ENCODE peak calls at places on chromosome 21, in five cellular contexts. U, P, C, I and J are unnamed samples.

GRCh38 chr21:27219068-27219467 is 252.2 kb upstream of the ADAMTS5 start:
- DNase-seq in U (peak; percentile 64), P (peak; percentile 26), C (no peak), I (no peak), J (no peak)

GRCh38 chr21:14285147-14285546 is 69.2 kb downstream of the RBM11 start:
- DNase-seq in U (no peak), P (no peak), C (no peak), I (no peak), J (no peak)

GRCh38 chr21:46116846-46117585 is 19.1 kb downstream of the COL6A2 start:
- DNase-seq in U (peak; percentile 81), P (peak; percentile 19), C (peak; percentile 5), I (no peak), J (no peak)

GRCh38 chr21:31490471-31490870 is 146.4 kb upstream of the TIAM1 start:
- DNase-seq in U (no peak), P (no peak), C (no peak), I (no peak), J (no peak)

GRCh38 chr21:26977741-26978140 is 10.9 kb upstream of the ADAMTS5 start:
- DNase-seq in U (no peak), P (no peak), C (no peak), I (no peak), J (no peak)

GRCh38 chr21:26572668-26573381 is at the start of gene CYYR1:
- DNase-seq in U (peak; percentile 54), P (no peak), C (no peak), I (no peak), J (no peak)

GRCh38 chr21:35208810-35209517 is 159.9 kb upstream of the RUNX1 start:
- DNase-seq in U (peak; percentile 90), P (no peak), C (no peak), I (no peak), J (no peak)

GRCh38 chr21:38319781-38320180 is 63.0 kb downstream of the KCNJ15 start:
- DNase-seq in U (no peak), P (no peak), C (no peak), I (no peak), J (no peak)

GRCh38 chr21:28579986-28580550 is 412.6 kb downstream of the LTN1 start:
- DNase-seq in U (no peak), P (no peak), C (no peak), I (no peak), J (no peak)

GRCh38 chr21:41429925-41430491 is 4.0 kb downstream of the MX1 start:
- DNase-seq in U (no peak), P (no peak), C (no peak), I (no peak), J (no peak)

GRCh38 chr21:41435728-41436127 is 9.7 kb downstream of the MX1 start:
- DNase-seq in U (no peak), P (no peak), C (no peak), I (no peak), J (no peak)

GRCh38 chr21:41431788-41432548 is 5.9 kb downstream of the MX1 start:
- DNase-seq in U (no peak), P (no peak), C (peak; percentile 61), I (no peak), J (no peak)

GRCh38 chr21:41433566-41433965 is 7.5 kb downstream of the MX1 start:
- DNase-seq in U (no peak), P (no peak), C (no peak), I (no peak), J (no peak)

DNA sequence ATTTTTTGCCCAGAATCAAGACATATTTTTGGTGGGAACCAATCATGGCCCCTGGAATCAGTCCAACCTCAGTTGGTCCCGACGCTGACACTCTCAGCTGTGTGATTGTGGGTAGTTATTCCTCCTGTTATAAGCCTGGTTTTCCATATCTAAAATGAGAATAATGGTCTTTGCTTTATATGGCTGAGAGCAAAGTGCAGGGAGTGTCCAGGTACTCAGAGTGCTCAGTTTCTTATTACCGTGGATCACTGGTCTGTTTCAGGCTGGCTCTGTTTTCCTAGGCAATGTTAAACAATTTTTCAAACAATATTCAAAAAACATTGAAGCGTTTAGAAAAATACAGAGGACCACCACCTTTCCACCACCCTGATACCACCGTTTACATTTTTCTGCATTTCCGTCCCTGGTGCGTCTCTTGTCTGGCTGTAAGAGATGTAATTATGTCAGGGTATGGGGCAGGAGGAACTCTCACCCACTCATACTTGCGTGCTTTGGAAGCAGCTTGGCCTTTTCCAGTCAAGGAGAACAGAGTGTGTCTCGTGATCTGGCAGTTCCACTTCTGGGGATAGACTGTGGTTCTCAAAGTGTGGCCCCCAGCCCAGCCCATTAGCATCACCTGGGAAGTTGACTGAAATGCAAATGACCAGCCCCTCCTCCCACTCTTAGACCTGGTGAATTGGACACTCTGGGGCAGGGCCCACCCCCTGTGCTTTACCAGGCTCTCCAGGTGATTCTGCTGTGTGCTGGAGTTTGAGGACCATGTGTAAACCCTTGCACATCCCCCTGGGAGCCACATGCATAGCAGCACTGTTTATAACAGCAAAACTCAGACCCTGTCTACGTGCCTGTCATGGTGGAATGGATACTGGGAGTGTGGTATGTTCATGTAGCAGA is 6.8 kb downstream of the MX1 start:
- DNase-seq in U (no peak), P (no peak), C (no peak), I (no peak), J (no peak)
- H3K27ac ChIP-seq in U (no peak overlapping the region), P (no peak overlapping the region), C (peak overlapping the region; percentile 79), I (no peak overlapping the region), J (peak overlapping the region; percentile 45)

DNA sequence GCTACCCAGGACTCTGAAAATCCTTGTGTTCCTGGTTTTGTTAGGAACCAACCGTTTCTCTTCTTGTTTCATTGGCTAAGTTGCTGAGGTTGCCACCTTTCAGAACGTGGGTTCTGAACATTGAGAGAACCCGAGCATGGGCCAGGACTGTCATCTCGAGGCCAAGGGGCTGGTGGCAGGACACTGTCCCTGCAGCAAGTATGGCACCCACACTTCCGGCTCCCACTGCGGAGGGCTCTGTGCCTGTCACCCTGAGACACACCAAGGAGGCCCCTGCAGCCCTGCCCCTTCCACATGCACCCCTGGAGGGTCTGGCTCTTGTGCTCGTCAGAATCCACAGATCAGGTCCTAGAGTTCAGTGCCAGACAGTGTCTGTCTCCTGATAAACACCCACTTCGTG is 39.1 kb upstream of the LRRC3 start:
- DNase-seq in U (no peak), P (peak; percentile 5), C (no peak), I (no peak), J (no peak)
- H3K9me3 ChIP-seq in U (no peaks in the 10 kb centered on the region), P (no peaks in the 10 kb centered on the region), C (no peaks in the 10 kb centered on the region), I (no peaks in the 10 kb centered on the region), J (no peaks in the 10 kb centered on the region)

GRCh38 chr21:15520811-15521643 is 208.8 kb upstream of the USP25 start:
- DNase-seq in U (no peak), P (no peak), C (no peak), I (no peak), J (no peak)
- TF ChIP-seq CTCF in U (peak; percentile 12), P (no peak), C (no peak), I (no peak), J (no peak)

DNA sequence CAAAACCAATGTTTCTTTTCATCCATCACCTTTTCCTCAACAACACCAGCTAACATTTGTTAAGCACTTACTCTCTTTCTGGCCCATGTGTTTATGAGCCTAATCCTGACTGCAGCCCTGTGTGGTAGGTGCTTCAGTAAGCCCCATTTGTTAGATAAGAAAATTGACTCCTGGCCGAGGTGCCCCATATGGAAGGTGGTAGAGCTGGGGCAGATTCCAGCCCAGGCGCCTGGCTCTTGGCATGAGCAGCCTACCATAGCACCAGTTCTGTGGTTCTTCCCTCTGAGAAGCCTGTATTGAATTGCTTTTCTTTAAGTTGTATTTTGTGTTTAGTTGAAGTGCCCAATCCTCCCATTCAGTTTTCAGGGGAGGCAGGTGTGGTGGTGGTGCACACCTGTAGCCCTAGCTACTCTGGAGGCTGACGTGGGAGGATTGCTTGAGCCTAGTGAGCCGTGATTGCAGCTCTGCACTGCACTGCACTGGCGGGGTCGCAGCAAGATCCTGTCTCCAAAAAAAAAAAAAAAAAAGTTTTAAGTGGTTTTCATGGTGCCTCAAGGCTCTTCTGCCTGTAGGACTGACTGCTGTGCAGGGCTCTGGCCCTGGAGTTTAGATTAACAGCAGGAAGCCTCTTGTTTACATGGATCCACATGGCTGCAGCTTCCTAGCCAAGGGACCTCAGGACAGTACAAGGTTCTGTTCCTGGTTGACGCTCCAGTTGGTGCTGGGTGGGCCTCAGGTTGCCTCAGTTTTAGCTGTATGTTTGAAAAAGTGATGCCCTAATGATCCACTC is 125.9 kb downstream of the MRPS6 start:
- DNase-seq in U (no peak), P (no peak), C (no peak), I (no peak), J (no peak)
- H3K27ac ChIP-seq in U (no peak overlapping the region), P (peak overlapping the region; percentile 10), C (peak overlapping the region; percentile 15), I (peak overlapping the region; percentile 40), J (peak overlapping the region; percentile 7)

GRCh38 chr21:34008618-34009017 is 64.8 kb upstream of the MRPS6 start:
- DNase-seq in U (no peak), P (no peak), C (no peak), I (no peak), J (no peak)
- H3K9me3 ChIP-seq in U (no peaks in the 10 kb centered on the region), P (peaks cover 6% of the 10 kb centered on the region), C (peaks cover 6% of the 10 kb centered on the region), I (peaks cover 25% of the 10 kb centered on the region), J (no peaks in the 10 kb centered on the region)

DNA sequence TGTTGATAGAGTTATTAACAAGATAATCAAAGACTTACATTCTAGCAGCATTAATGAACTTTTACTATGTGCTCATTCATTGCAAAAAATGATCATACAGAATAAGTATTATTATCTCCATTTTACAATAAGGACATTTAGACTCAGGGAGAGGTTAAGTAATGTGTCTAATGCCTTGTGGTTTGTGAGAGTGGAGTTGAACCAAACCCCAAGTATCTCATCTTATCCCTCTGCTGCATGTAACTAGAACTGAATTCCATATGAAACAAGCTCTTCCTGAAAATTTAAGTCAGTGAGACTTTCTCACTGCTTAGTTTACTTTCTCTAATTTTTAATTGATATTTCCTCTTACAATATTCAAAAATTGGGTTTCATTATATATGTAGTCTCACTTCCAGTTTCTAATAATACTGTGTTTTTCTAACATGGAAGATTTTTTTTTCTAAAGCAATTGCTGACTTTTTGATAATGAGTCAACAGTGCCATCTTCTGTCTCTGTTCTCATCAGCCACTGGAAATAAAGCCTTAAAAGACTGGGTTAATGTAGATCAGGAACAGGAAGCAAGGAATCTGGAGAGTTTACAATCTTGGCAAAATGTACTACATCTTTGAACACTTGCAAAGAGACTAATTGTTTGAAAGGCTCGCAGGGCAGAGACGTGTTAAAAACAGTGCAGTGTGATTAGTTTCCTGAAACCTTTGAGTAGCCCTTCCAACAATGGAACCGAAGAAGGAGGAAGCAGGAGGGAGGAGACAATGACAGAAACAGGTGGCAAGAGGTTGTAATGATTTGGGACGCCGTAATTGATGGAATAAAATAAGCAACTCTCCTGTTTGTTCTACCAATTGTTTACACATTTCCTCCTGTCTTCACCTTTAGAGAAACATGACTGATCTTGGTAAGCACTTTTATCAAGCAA is 567.6 kb downstream of the MRPL39 start:
- DNase-seq in U (peak; percentile 53), P (no peak), C (no peak), I (no peak), J (no peak)
- TF ChIP-seq CTCF in U (peak; percentile 41), P (no peak), C (peak; percentile 48), I (no peak), J (no peak)

GRCh38 chr21:41685511-41686149 is 81.2 kb downstream of the RIPK4 start:
- DNase-seq in U (no peak), P (no peak), C (no peak), I (no peak), J (no peak)
- H3K27ac ChIP-seq in U (no peak overlapping the region), P (no peak overlapping the region), C (no peak overlapping the region), I (peak overlapping the region; percentile 95), J (no peak overlapping the region)